ENCODE peak calls at places on chromosomes 2 and 18, in eight cellular contexts. G is left ventricle myocardium inferior; H is HTR-8/SVneo; V is hepatocyte; B is fibroblast of mammary gland; I is stimulated activated CD8-positive, alpha-beta memory T cell treated with anti-CD3 and anti-CD28 coated beads, Interleukin-4, amount 100 ng/mL, for 4 hours; Y is NCI-H2029; W is left ventricle myocardium superior. C is an unnamed sample.

GRCh38 chr2:56192664-56193305 is 9.0 kb downstream of the CCDC85A start:
- DNase-seq in G (no peak), H (no peak), V (no peak), B (no peak), I (no peak), Y (no peak), W (peak), C (no peak)

GRCh38 chr18:55083461-55083860 is 124.2 kb upstream of the CCDC68 start:
- DNase-seq in G (no peak), H (no peak), V (no peak), B (peak), I (no peak), Y (no peak), W (no peak), C (no peak)

GRCh38 chr2:234333168-234334130 is 163.4 kb downstream of the ARL4C start:
- DNase-seq in G (no peak), H (no peak), V (no peak), B (no peak), I (no peak), Y (no peak), W (no peak), C (no peak)

GRCh38 chr2:54176577-54176976 is 61.2 kb downstream of the ACYP2 start:
- DNase-seq in G (peak), H (peak), V (peak), B (peak), I (no peak), Y (no peak), W (peak), C (peak)

GRCh38 chr2:178914259-178914849 is 107.1 kb upstream of the TTN start:
- DNase-seq in G (peak), H (peak), V (peak), B (peak), I (peak), Y (peak), W (peak), C (peak)

GRCh38 chr2:79619976-79620375 is 107.1 kb downstream of the CTNNA2 start:
- DNase-seq in G (no peak), H (no peak), V (no peak), B (no peak), I (no peak), Y (no peak), W (no peak), C (no peak)

GRCh38 chr18:80254971-80255500 is 7.7 kb upstream of the PARD6G start:
- DNase-seq in G (no peak), H (no peak), V (no peak), B (no peak), I (no peak), Y (no peak), W (no peak), C (no peak)

GRCh38 chr2:222239091-222239490 is 59.7 kb downstream of the PAX3 start:
- DNase-seq in G (no peak), H (no peak), V (no peak), B (no peak), I (no peak), Y (no peak), W (no peak), C (no peak)

GRCh38 chr18:79664525-79665125 is 15.0 kb upstream of the CTDP1 start:
- DNase-seq in G (no peak), H (peak), V (peak), B (peak), I (no peak), Y (no peak), W (no peak), C (no peak)

GRCh38 chr2:45649855-45650806 is 1.3 kb upstream of the PRKCE start:
- DNase-seq in G (peak), H (peak), V (peak), B (peak), I (no peak), Y (no peak), W (peak), C (peak)

GRCh38 chr2:129174143-129174542 is 805.3 kb upstream of the RAB6C start:
- DNase-seq in G (no peak), H (no peak), V (no peak), B (no peak), I (no peak), Y (no peak), W (no peak), C (no peak)

GRCh38 chr2:160241251-160242137 is 41.4 kb upstream of the ITGB6 start:
- DNase-seq in G (no peak), H (peak), V (peak), B (peak), I (no peak), Y (peak), W (no peak), C (no peak)

GRCh38 chr2:207895236-207895860 is 125.6 kb upstream of the FZD5 start:
- DNase-seq in G (no peak), H (no peak), V (no peak), B (no peak), I (no peak), Y (no peak), W (no peak), C (no peak)

GRCh38 chr2:105469781-105470180 is 70.9 kb upstream of the FHL2 start:
- DNase-seq in G (no peak), H (no peak), V (no peak), B (no peak), I (no peak), Y (no peak), W (no peak), C (no peak)